ENCODE peak calls at places on chromosomes 3 and 15, in ten cellular contexts. I is EL, H is A549, U is prostate gland, S is fibroblast of the conjunctiva, Z is nephron progenitor cell, D is head of caudate nucleus, T is AG20443, E is activated gamma-delta T cell treated with Interleukin-2 at 50 U/mL for 16 hours, N is AG10803. P is an unnamed sample.

GRCh38 chr3:136171097-136171542 is 25.0 kb downstream of the MSL2 start:
- DNase-seq in I (peak), H (no peak), U (no peak), S (no peak), Z (no peak), D (no peak), T (no peak), E (no peak), N (no peak), P (no peak)

GRCh38 chr15:72790302-72790955 is 6.9 kb upstream of the ADPGK start:
- DNase-seq in I (peak), H (no peak), U (no peak), S (no peak), Z (no peak), D (no peak), T (no peak), E (no peak), N (peak), P (no peak)

GRCh38 chr15:92124669-92125068 is 269.0 kb upstream of the ST8SIA2 start:
- DNase-seq in I (no peak), H (no peak), U (no peak), S (no peak), Z (no peak), D (peak), T (no peak), E (no peak), N (no peak), P (no peak)

GRCh38 chr15:50821476-50821875 is 56.0 kb upstream of the SPPL2A start:
- DNase-seq in I (no peak), H (no peak), U (no peak), S (no peak), Z (no peak), D (no peak), T (no peak), E (no peak), N (no peak), P (no peak)

GRCh38 chr3:124118397-124118796 is 126.5 kb upstream of the ROPN1 start:
- DNase-seq in I (peak), H (no peak), U (no peak), S (no peak), Z (no peak), D (no peak), T (no peak), E (no peak), N (peak), P (no peak)

GRCh38 chr15:39720721-39721611 is 61.7 kb downstream of the FSIP1 start:
- DNase-seq in I (peak), H (no peak), U (no peak), S (peak), Z (no peak), D (no peak), T (peak), E (no peak), N (peak), P (no peak)

GRCh38 chr15:50247819-50248650 is 17.5 kb downstream of the HDC start:
- DNase-seq in I (peak), H (no peak), U (peak), S (no peak), Z (no peak), D (no peak), T (no peak), E (no peak), N (no peak), P (no peak)

GRCh38 chr3:12187448-12188327 is 29.0 kb upstream of the TIMP4 start:
- DNase-seq in I (peak), H (no peak), U (no peak), S (no peak), Z (no peak), D (peak), T (peak), E (no peak), N (peak), P (no peak)

GRCh38 chr15:64460737-64461576 is 579 bp downstream of the ZNF609 start:
- DNase-seq in I (peak), H (peak), U (peak), S (peak), Z (no peak), D (peak), T (peak), E (peak), N (peak), P (peak)

GRCh38 chr3:150721285-150722130 is 17.8 kb upstream of the ERICH6 start:
- DNase-seq in I (peak), H (peak), U (no peak), S (peak), Z (peak), D (no peak), T (peak), E (no peak), N (peak), P (peak)

GRCh38 chr3:29011441-29011840 is 269.4 kb upstream of the RBMS3 start:
- DNase-seq in I (no peak), H (no peak), U (no peak), S (no peak), Z (no peak), D (no peak), T (no peak), E (no peak), N (no peak), P (no peak)

GRCh38 chr3:59451041-59451763 is 401.4 kb upstream of the CFAP20DC start:
- DNase-seq in I (no peak), H (no peak), U (no peak), S (no peak), Z (no peak), D (no peak), T (peak), E (peak), N (peak), P (no peak)

GRCh38 chr3:62833538-62833937 is 41.7 kb downstream of the CADPS start:
- DNase-seq in I (no peak), H (no peak), U (no peak), S (no peak), Z (no peak), D (no peak), T (peak), E (no peak), N (peak), P (no peak)

GRCh38 chr3:129596194-129597086 is 10.0 kb downstream of the PLXND1 start:
- DNase-seq in I (peak), H (no peak), U (no peak), S (peak), Z (peak), D (peak), T (peak), E (no peak), N (peak), P (peak)

GRCh38 chr15:33675246-33675645 is 293.1 kb upstream of the CHRM5 start:
- DNase-seq in I (peak), H (peak), U (no peak), S (no peak), Z (no peak), D (peak), T (peak), E (no peak), N (peak), P (no peak)

GRCh38 chr15:31306036-31306425 is 20.6 kb upstream of the KLF13 start:
- DNase-seq in I (no peak), H (no peak), U (no peak), S (no peak), Z (no peak), D (no peak), T (no peak), E (no peak), N (no peak), P (no peak)

GRCh38 chr3:128780438-128780837 is 54.5 kb downstream of the RAB7A start:
- DNase-seq in I (no peak), H (no peak), U (no peak), S (no peak), Z (no peak), D (no peak), T (no peak), E (no peak), N (no peak), P (no peak)

GRCh38 chr3:195117978-195118581 is 152.9 kb downstream of the XXYLT1 start:
- DNase-seq in I (peak), H (no peak), U (no peak), S (no peak), Z (no peak), D (no peak), T (no peak), E (no peak), N (no peak), P (no peak)

GRCh38 chr3:141930801-141931200 is 54.4 kb downstream of the ATP1B3 start:
- DNase-seq in I (no peak), H (no peak), U (no peak), S (no peak), Z (no peak), D (no peak), T (no peak), E (no peak), N (no peak), P (no peak)